ENCODE peak calls at places on chromosomes 12 and 14, in eight cellular contexts. E is endothelial cell, H is Ammon's horn, P is ACHN, O is HT1080, B is NCI-H460, F is ovary, L is T-helper 2 cell. D is an unnamed sample.
A peak's percentile ranks its signal among the peaks of the same experiment; 100 is the strongest.

GRCh38 chr12:14482886-14483285 is 84.8 kb downstream of the PLBD1 start:
- DNase-seq in E (no peak), H (no peak), P (no peak), O (no peak), B (no peak), F (no peak), L (no peak), D (no peak)

GRCh38 chr14:50083467-50084337 is 32.7 kb downstream of the VCPKMT start:
- DNase-seq in E (no peak), H (no peak), P (no peak), O (no peak), B (no peak), F (no peak), L (peak; percentile 50), D (no peak)

GRCh38 chr14:24612186-24612585 is 2.7 kb upstream of the GZMH start:
- DNase-seq in E (no peak), H (no peak), P (no peak), O (no peak), B (no peak), F (no peak), L (no peak), D (no peak)

GRCh38 chr14:65302571-65303184 is 109.9 kb upstream of the FUT8 start:
- DNase-seq in E (no peak), H (no peak), P (no peak), O (no peak), B (no peak), F (no peak), L (no peak), D (no peak)

GRCh38 chr12:67751376-67751928 is 102.9 kb downstream of the DYRK2 start:
- DNase-seq in E (no peak), H (no peak), P (no peak), O (no peak), B (no peak), F (no peak), L (no peak), D (no peak)

GRCh38 chr14:68987653-68988036 is 8.5 kb upstream of the ACTN1 start:
- DNase-seq in E (no peak), H (no peak), P (no peak), O (no peak), B (no peak), F (no peak), L (no peak), D (no peak)

GRCh38 chr14:104749958-104750529 is 2.9 kb upstream of the SIVA1 start:
- DNase-seq in E (no peak), H (no peak), P (no peak), O (no peak), B (no peak), F (no peak), L (no peak), D (no peak)

GRCh38 chr12:53378705-53379388 is 1.1 kb upstream of the SP1 start:
- DNase-seq in E (no peak), H (no peak), P (peak; percentile 25), O (no peak), B (no peak), F (no peak), L (no peak), D (no peak)

GRCh38 chr12:90958995-90959394 is 4.0 kb upstream of the CCER1 start:
- DNase-seq in E (no peak), H (no peak), P (peak; percentile 25), O (no peak), B (no peak), F (no peak), L (no peak), D (no peak)

GRCh38 chr12:106954462-106955376 is 988 bp upstream of the TMEM263 start:
- DNase-seq in E (peak; percentile 21), H (peak; percentile 7), P (no peak), O (no peak), B (no peak), F (peak; percentile 53), L (peak; percentile 6), D (no peak)

GRCh38 chr14:26282578-26282977 is 315.3 kb downstream of the NOVA1 start:
- DNase-seq in E (no peak), H (no peak), P (no peak), O (no peak), B (no peak), F (no peak), L (no peak), D (no peak)

GRCh38 chr14:70735043-70735442 is 74.3 kb downstream of the MAP3K9 start:
- DNase-seq in E (no peak), H (no peak), P (no peak), O (no peak), B (no peak), F (no peak), L (no peak), D (no peak)

GRCh38 chr14:60632257-60632656 is 17.0 kb downstream of the SIX1 start:
- DNase-seq in E (no peak), H (no peak), P (no peak), O (no peak), B (no peak), F (no peak), L (no peak), D (no peak)

D was measured in SJSA1.